ENCODE peak calls at places on chromosomes 16 and 17, in nine cellular contexts. H is stimulated activated CD4-positive, alpha-beta T cell treated with anti-CD3 and anti-CD28 coated beads, Interleukin-1b, Interleukin-23, amount 100 ng/mL, for 1 hour; L is AG20443; F is NCI-H69; N is coronary artery; C is GM23248; G is pancreas; W is activated naive CD4-positive, alpha-beta T cell; E is caudate nucleus. Q is an unnamed sample.

GRCh38 chr16:85460983-85461813 is 151.9 kb upstream of the GSE1 start:
- DNase-seq in W (no peak), L (peak; percentile 78), H (no peak), F (peak; percentile 96), E (no peak), N (no peak), G (peak; percentile 57), C (peak; percentile 82), Q (peak; percentile 45)

GRCh38 chr16:27464663-27465482 is 62.9 kb downstream of the IL21R start:
- DNase-seq in N (no peak), G (no peak), H (no peak), C (no peak), L (no peak), E (no peak), W (no peak), F (no peak), Q (no peak)

GRCh38 chr16:88759245-88759975 is 25.6 kb downstream of the PIEZO1 start:
- DNase-seq in G (no peak), C (no peak), W (no peak), N (no peak), E (no peak), F (peak; percentile 12), H (no peak), L (no peak), Q (no peak)

GRCh38 chr16:11992008-11992584 is 15.6 kb downstream of the SNX29 start:
- DNase-seq in G (no peak), N (no peak), W (no peak), L (no peak), C (no peak), F (no peak), H (no peak), E (no peak), Q (no peak)

GRCh38 chr16:88430524-88431446 is 22.3 kb upstream of the ZFPM1 start:
- DNase-seq in C (peak; percentile 47), L (peak; percentile 51), G (no peak), E (no peak), H (no peak), W (no peak), F (peak; percentile 13), N (no peak), Q (no peak)

GRCh38 chr16:15502041-15502725 is 67.8 kb downstream of the BMERB1 start:
- DNase-seq in F (no peak), W (no peak), G (no peak), L (peak; percentile 88), C (peak; percentile 95), E (no peak), H (no peak), N (no peak), Q (no peak)

GRCh38 chr17:68347380-68347779 is 56.1 kb downstream of the ARSG start:
- DNase-seq in L (no peak), N (no peak), C (no peak), W (no peak), E (no peak), G (no peak), H (no peak), F (no peak), Q (no peak)

GRCh38 chr16:471353-472198 is 46.1 kb downstream of the RAB11FIP3 start:
- DNase-seq in C (peak; percentile 94), L (peak; percentile 95), N (no peak), H (no peak), E (peak; percentile 82), F (no peak), W (no peak), G (no peak), Q (no peak)

GRCh38 chr16:83392743-83393142 is 415.0 kb upstream of the HSBP1 start:
- DNase-seq in F (no peak), G (no peak), C (no peak), H (no peak), N (peak; percentile 77), L (peak; percentile 12), E (no peak), W (no peak), Q (no peak)

GRCh38 chr17:43982171-43982570 is 22.3 kb upstream of the NAGS start:
- DNase-seq in F (no peak), N (no peak), G (no peak), E (no peak), W (no peak), C (no peak), H (no peak), L (no peak), Q (no peak)

GRCh38 chr16:87744750-87745514 is 20.9 kb downstream of the KLHDC4 start:
- DNase-seq in G (no peak), L (no peak), F (no peak), H (no peak), E (no peak), W (no peak), N (no peak), C (no peak), Q (no peak)

GRCh38 chr16:84608281-84608680 is 9.6 kb downstream of the COTL1 start:
- DNase-seq in W (no peak), L (no peak), F (no peak), H (no peak), E (no peak), N (no peak), G (no peak), C (no peak), Q (no peak)

GRCh38 chr16:54407596-54407995 is 121.0 kb upstream of the IRX3 start:
- DNase-seq in H (no peak), F (no peak), L (peak; percentile 84), N (no peak), C (peak; percentile 78), W (no peak), G (no peak), E (no peak), Q (no peak)

GRCh38 chr17:27764589-27764988 is 35.7 kb downstream of the NOS2 start:
- DNase-seq in W (no peak), C (no peak), G (no peak), N (no peak), H (no peak), L (no peak), F (no peak), E (peak; percentile 70), Q (no peak)

GRCh38 chr17:76909971-76910760 is 42.0 kb downstream of the MGAT5B start:
- DNase-seq in N (no peak), G (peak; percentile 69), H (peak; percentile 9), E (no peak), L (peak; percentile 78), C (peak; percentile 52), F (no peak), W (peak; percentile 18), Q (no peak)

GRCh38 chr16:48318630-48319029 is 66.6 kb downstream of the SIAH1 start:
- DNase-seq in H (no peak), C (no peak), G (no peak), F (no peak), W (no peak), E (no peak), N (no peak), L (peak; percentile 14), Q (no peak)

GRCh38 chr16:11990672-11991390 is 14.3 kb downstream of the SNX29 start:
- DNase-seq in G (no peak), E (no peak), L (no peak), F (no peak), H (no peak), C (no peak), W (no peak), N (no peak), Q (no peak)

GRCh38 chr16:3510410-3510809 is 9.6 kb downstream of the CLUAP1 start:
- DNase-seq in C (no peak), G (no peak), F (no peak), N (no peak), E (no peak), H (no peak), W (no peak), L (no peak), Q (no peak)

GRCh38 chr17:75914643-75915265 is 10.1 kb upstream of the MRPL38 start:
- DNase-seq in H (no peak), N (no peak), G (no peak), E (no peak), C (no peak), F (no peak), L (no peak), W (no peak), Q (peak; percentile 18)

GRCh38 chr17:16322636-16323035 is 30.6 kb downstream of the CENPV start:
- DNase-seq in C (peak; percentile 64), W (no peak), L (peak; percentile 23), E (no peak), G (no peak), H (no peak), F (no peak), N (no peak), Q (no peak)

GRCh38 chr17:10337976-10338375 is 34.8 kb downstream of the MYH13 start:
- DNase-seq in N (no peak), E (no peak), W (no peak), F (no peak), C (peak; percentile 72), H (no peak), G (no peak), L (peak; percentile 85), Q (no peak)

GRCh38 chr17:50020841-50021599 is 26.0 kb upstream of the DLX3 start:
- DNase-seq in G (no peak), E (no peak), W (no peak), L (no peak), F (peak; percentile 12), C (no peak), N (no peak), H (no peak), Q (no peak)

GRCh38 chr17:59074494-59074893 is 32.2 kb downstream of the TRIM37 start:
- DNase-seq in W (no peak), H (no peak), G (no peak), L (no peak), F (no peak), C (peak; percentile 57), N (no peak), E (no peak), Q (no peak)

GRCh38 chr16:54193656-54194007 is 93.0 kb downstream of the IRX3 start:
- DNase-seq in W (no peak), E (no peak), G (peak; percentile 75), H (no peak), L (peak; percentile 92), C (peak; percentile 88), N (peak; percentile 89), F (peak; percentile 86), Q (peak; percentile 30)

GRCh38 chr17:45114117-45114932 is 18.0 kb downstream of the PLCD3 start:
- DNase-seq in C (no peak), N (no peak), L (no peak), W (no peak), F (no peak), G (no peak), H (no peak), E (no peak), Q (no peak)

GRCh38 chr17:76491271-76492184 is 9.7 kb downstream of the RHBDF2 start:
- DNase-seq in E (no peak), N (no peak), G (no peak), H (no peak), C (no peak), W (no peak), F (no peak), L (no peak), Q (no peak)

GRCh38 chr16:60107467-60107866 is 1373.4 kb upstream of the GOT2 start:
- DNase-seq in N (no peak), W (no peak), H (no peak), G (no peak), C (no peak), F (no peak), L (peak; percentile 70), E (no peak), Q (no peak)

GRCh38 chr16:2040450-2041105 is 7.1 kb downstream of the NTHL1 start:
- DNase-seq in G (no peak), H (no peak), E (peak; percentile 23), N (no peak), L (no peak), C (no peak), F (no peak), W (no peak), Q (no peak)

GRCh38 chr17:78532311-78532710 is 44.9 kb downstream of the DNAH17 start:
- DNase-seq in W (no peak), G (peak; percentile 54), H (no peak), E (no peak), N (no peak), L (no peak), C (no peak), F (peak; percentile 24), Q (no peak)

GRCh38 chr16:78576941-78577340 is 477.5 kb downstream of the WWOX start:
- DNase-seq in F (no peak), H (no peak), G (no peak), W (no peak), L (no peak), E (no peak), C (no peak), N (no peak), Q (no peak)

GRCh38 chr17:50026046-50026675 is 29.7 kb upstream of the ITGA3 start:
- DNase-seq in L (no peak), H (no peak), C (no peak), N (no peak), F (no peak), E (no peak), W (no peak), G (no peak), Q (no peak)

Q was measured in NCI-H187.